ENCODE peak calls at places on chromosomes 5 and 9, in ten cellular contexts. One of them, this sample, is unnamed.

GRCh38 chr5:54756301-54756700 is 229.1 kb downstream of the ESM1 start:
- DNase-seq in astrocyte of the spinal cord: no peak
- DNase-seq in lung: no peak
- DNase-seq in ovary: no peak
- DNase-seq in cardiac muscle cell: no peak
- DNase-seq in omental fat pad: no peak
- DNase-seq in heart right ventricle: no peak
- DNase-seq in neural crest cell: no peak
- DNase-seq in B cell: no peak
- DNase-seq in HCT116: no peak
- DNase-seq in this sample: no peak

GRCh38 chr5:1824903-1825841 is 24.0 kb downstream of the NDUFS6 start:
- DNase-seq in astrocyte of the spinal cord: no peak
- DNase-seq in lung: no peak
- DNase-seq in ovary: no peak
- DNase-seq in cardiac muscle cell: no peak
- DNase-seq in omental fat pad: no peak
- DNase-seq in heart right ventricle: no peak
- DNase-seq in neural crest cell: no peak
- DNase-seq in B cell: no peak
- DNase-seq in HCT116: no peak
- DNase-seq in this sample: no peak

GRCh38 chr5:86679529-86679928 is 61.8 kb downstream of the COX7C start:
- DNase-seq in astrocyte of the spinal cord: peak; percentile 95
- DNase-seq in lung: peak; percentile 34
- DNase-seq in ovary: no peak
- DNase-seq in cardiac muscle cell: peak; percentile 89
- DNase-seq in omental fat pad: no peak
- DNase-seq in heart right ventricle: no peak
- DNase-seq in neural crest cell: no peak
- DNase-seq in B cell: no peak
- DNase-seq in HCT116: peak; percentile 55
- DNase-seq in this sample: peak; percentile 86

GRCh38 chr5:130939059-130939458 is 226.0 kb downstream of the HINT1 start:
- DNase-seq in astrocyte of the spinal cord: no peak
- DNase-seq in lung: no peak
- DNase-seq in ovary: no peak
- DNase-seq in cardiac muscle cell: no peak
- DNase-seq in omental fat pad: no peak
- DNase-seq in heart right ventricle: no peak
- DNase-seq in neural crest cell: no peak
- DNase-seq in B cell: no peak
- DNase-seq in HCT116: no peak
- DNase-seq in this sample: no peak

GRCh38 chr9:100083448-100084144 is 15.2 kb downstream of the ERP44 start:
- DNase-seq in astrocyte of the spinal cord: no peak
- DNase-seq in lung: no peak
- DNase-seq in ovary: no peak
- DNase-seq in cardiac muscle cell: no peak
- DNase-seq in omental fat pad: no peak
- DNase-seq in heart right ventricle: no peak
- DNase-seq in neural crest cell: no peak
- DNase-seq in B cell: no peak
- DNase-seq in HCT116: no peak
- DNase-seq in this sample: no peak

GRCh38 chr5:159337291-159337974 is 7.1 kb upstream of the IL12B start:
- DNase-seq in astrocyte of the spinal cord: peak; percentile 57
- DNase-seq in lung: no peak
- DNase-seq in ovary: no peak
- DNase-seq in cardiac muscle cell: peak; percentile 59
- DNase-seq in omental fat pad: no peak
- DNase-seq in heart right ventricle: no peak
- DNase-seq in neural crest cell: no peak
- DNase-seq in B cell: no peak
- DNase-seq in HCT116: no peak
- DNase-seq in this sample: peak; percentile 53

GRCh38 chr5:157947156-157947555 is 88.2 kb upstream of the CLINT1 start:
- DNase-seq in astrocyte of the spinal cord: no peak
- DNase-seq in lung: no peak
- DNase-seq in ovary: no peak
- DNase-seq in cardiac muscle cell: no peak
- DNase-seq in omental fat pad: no peak
- DNase-seq in heart right ventricle: no peak
- DNase-seq in neural crest cell: no peak
- DNase-seq in B cell: no peak
- DNase-seq in HCT116: no peak
- DNase-seq in this sample: no peak

GRCh38 chr5:108148715-108149139 is 233.2 kb downstream of the FBXL17 start:
- DNase-seq in astrocyte of the spinal cord: peak; percentile 20
- DNase-seq in lung: no peak
- DNase-seq in ovary: no peak
- DNase-seq in cardiac muscle cell: peak; percentile 32
- DNase-seq in omental fat pad: no peak
- DNase-seq in heart right ventricle: no peak
- DNase-seq in neural crest cell: no peak
- DNase-seq in B cell: no peak
- DNase-seq in HCT116: no peak
- DNase-seq in this sample: peak; percentile 42

GRCh38 chr5:150781706-150782614 is 3.4 kb downstream of the SMIM3 start:
- DNase-seq in astrocyte of the spinal cord: peak; percentile 93
- DNase-seq in lung: no peak
- DNase-seq in ovary: no peak
- DNase-seq in cardiac muscle cell: peak; percentile 96
- DNase-seq in omental fat pad: no peak
- DNase-seq in heart right ventricle: peak; percentile 52
- DNase-seq in neural crest cell: no peak
- DNase-seq in B cell: no peak
- DNase-seq in HCT116: no peak
- DNase-seq in this sample: peak; percentile 93

GRCh38 chr9:3045153-3045552 is 201.3 kb upstream of the PUM3 start:
- DNase-seq in astrocyte of the spinal cord: no peak
- DNase-seq in lung: no peak
- DNase-seq in ovary: no peak
- DNase-seq in cardiac muscle cell: no peak
- DNase-seq in omental fat pad: no peak
- DNase-seq in heart right ventricle: no peak
- DNase-seq in neural crest cell: no peak
- DNase-seq in B cell: no peak
- DNase-seq in HCT116: no peak
- DNase-seq in this sample: no peak

GRCh38 chr5:65121880-65122436 is 353.2 kb downstream of the CWC27 start:
- DNase-seq in astrocyte of the spinal cord: peak; percentile 55
- DNase-seq in lung: no peak
- DNase-seq in ovary: no peak
- DNase-seq in cardiac muscle cell: peak; percentile 74
- DNase-seq in omental fat pad: no peak
- DNase-seq in heart right ventricle: no peak
- DNase-seq in neural crest cell: no peak
- DNase-seq in B cell: no peak
- DNase-seq in HCT116: no peak
- DNase-seq in this sample: peak; percentile 63

GRCh38 chr5:9536717-9537116 is 9.2 kb downstream of the SEMA5A start:
- DNase-seq in astrocyte of the spinal cord: no peak
- DNase-seq in lung: no peak
- DNase-seq in ovary: no peak
- DNase-seq in cardiac muscle cell: no peak
- DNase-seq in omental fat pad: no peak
- DNase-seq in heart right ventricle: peak; percentile 57
- DNase-seq in neural crest cell: no peak
- DNase-seq in B cell: no peak
- DNase-seq in HCT116: no peak
- DNase-seq in this sample: no peak

GRCh38 chr5:32109236-32109635 is 64.9 kb downstream of the GOLPH3 start:
- DNase-seq in astrocyte of the spinal cord: no peak
- DNase-seq in lung: no peak
- DNase-seq in ovary: no peak
- DNase-seq in cardiac muscle cell: peak; percentile 41
- DNase-seq in omental fat pad: no peak
- DNase-seq in heart right ventricle: no peak
- DNase-seq in neural crest cell: no peak
- DNase-seq in B cell: no peak
- DNase-seq in HCT116: no peak
- DNase-seq in this sample: peak; percentile 36

GRCh38 chr9:122821278-122821952 is 7.0 kb downstream of the PDCL start:
- DNase-seq in astrocyte of the spinal cord: no peak
- DNase-seq in lung: peak; percentile 51
- DNase-seq in ovary: no peak
- DNase-seq in cardiac muscle cell: peak; percentile 59
- DNase-seq in omental fat pad: no peak
- DNase-seq in heart right ventricle: no peak
- DNase-seq in neural crest cell: no peak
- DNase-seq in B cell: no peak
- DNase-seq in HCT116: no peak
- DNase-seq in this sample: peak; percentile 57

GRCh38 chr5:91499943-91500531 is 116.9 kb upstream of the ARRDC3 start:
- DNase-seq in astrocyte of the spinal cord: peak; percentile 63
- DNase-seq in lung: no peak
- DNase-seq in ovary: no peak
- DNase-seq in cardiac muscle cell: peak; percentile 65
- DNase-seq in omental fat pad: no peak
- DNase-seq in heart right ventricle: no peak
- DNase-seq in neural crest cell: no peak
- DNase-seq in B cell: no peak
- DNase-seq in HCT116: peak; percentile 42
- DNase-seq in this sample: peak; percentile 69

GRCh38 chr9:118652935-118653334 is 716.3 kb downstream of the BRINP1 start:
- DNase-seq in astrocyte of the spinal cord: no peak
- DNase-seq in lung: no peak
- DNase-seq in ovary: no peak
- DNase-seq in cardiac muscle cell: no peak
- DNase-seq in omental fat pad: no peak
- DNase-seq in heart right ventricle: no peak
- DNase-seq in neural crest cell: no peak
- DNase-seq in B cell: no peak
- DNase-seq in HCT116: no peak
- DNase-seq in this sample: no peak
- TF ChIP-seq CTCF in astrocyte of the spinal cord: no peak
- TF ChIP-seq CTCF in lung: no peak
- TF ChIP-seq CTCF in ovary: no peak
- TF ChIP-seq CTCF in cardiac muscle cell: no peak
- TF ChIP-seq CTCF in omental fat pad: no peak
- TF ChIP-seq CTCF in heart right ventricle: no peak
- TF ChIP-seq CTCF in neural crest cell: no peak
- TF ChIP-seq CTCF in B cell: no peak
- TF ChIP-seq CTCF in HCT116: no peak
- TF ChIP-seq CTCF in this sample: no peak

GRCh38 chr5:11715797-11716196 is 188.4 kb downstream of the CTNND2 start:
- DNase-seq in astrocyte of the spinal cord: no peak
- DNase-seq in lung: no peak
- DNase-seq in ovary: no peak
- DNase-seq in cardiac muscle cell: no peak
- DNase-seq in omental fat pad: no peak
- DNase-seq in heart right ventricle: no peak
- DNase-seq in neural crest cell: no peak
- DNase-seq in B cell: no peak
- DNase-seq in HCT116: no peak
- DNase-seq in this sample: no peak

GRCh38 chr5:11724947-11725346 is 179.3 kb downstream of the CTNND2 start:
- DNase-seq in astrocyte of the spinal cord: no peak
- DNase-seq in lung: no peak
- DNase-seq in ovary: no peak
- DNase-seq in cardiac muscle cell: no peak
- DNase-seq in omental fat pad: no peak
- DNase-seq in heart right ventricle: no peak
- DNase-seq in neural crest cell: no peak
- DNase-seq in B cell: no peak
- DNase-seq in HCT116: no peak
- DNase-seq in this sample: no peak

GRCh38 chr5:11719888-11720481 is 184.3 kb downstream of the CTNND2 start:
- DNase-seq in astrocyte of the spinal cord: peak; percentile 30
- DNase-seq in lung: peak; percentile 32
- DNase-seq in ovary: no peak
- DNase-seq in cardiac muscle cell: no peak
- DNase-seq in omental fat pad: no peak
- DNase-seq in heart right ventricle: no peak
- DNase-seq in neural crest cell: peak; percentile 71
- DNase-seq in B cell: no peak
- DNase-seq in HCT116: no peak
- DNase-seq in this sample: no peak
- TF ChIP-seq CTCF in astrocyte of the spinal cord: peak; percentile 38
- TF ChIP-seq CTCF in lung: no peak
- TF ChIP-seq CTCF in ovary: no peak
- TF ChIP-seq CTCF in cardiac muscle cell: no peak
- TF ChIP-seq CTCF in omental fat pad: no peak
- TF ChIP-seq CTCF in heart right ventricle: peak; percentile 54
- TF ChIP-seq CTCF in neural crest cell: peak; percentile 72
- TF ChIP-seq CTCF in B cell: no peak
- TF ChIP-seq CTCF in HCT116: no peak
- TF ChIP-seq CTCF in this sample: no peak

GRCh38 chr9:4548796-4549725 is 58.8 kb downstream of the SLC1A1 start:
- DNase-seq in astrocyte of the spinal cord: no peak
- DNase-seq in lung: no peak
- DNase-seq in ovary: no peak
- DNase-seq in cardiac muscle cell: peak; percentile 10
- DNase-seq in omental fat pad: no peak
- DNase-seq in heart right ventricle: peak; percentile 36
- DNase-seq in neural crest cell: peak; percentile 30
- DNase-seq in B cell: no peak
- DNase-seq in HCT116: no peak
- DNase-seq in this sample: no peak
- TF ChIP-seq CTCF in astrocyte of the spinal cord: peak; percentile 29
- TF ChIP-seq CTCF in lung: no peak
- TF ChIP-seq CTCF in ovary: no peak
- TF ChIP-seq CTCF in cardiac muscle cell: peak; percentile 36
- TF ChIP-seq CTCF in omental fat pad: no peak
- TF ChIP-seq CTCF in heart right ventricle: peak; percentile 58
- TF ChIP-seq CTCF in neural crest cell: peak; percentile 35
- TF ChIP-seq CTCF in B cell: peak; percentile 13
- TF ChIP-seq CTCF in HCT116: peak; percentile 44
- TF ChIP-seq CTCF in this sample: peak; percentile 24

GRCh38 chr9:126611592-126612328 is 2.0 kb upstream of the LMX1B start:
- DNase-seq in astrocyte of the spinal cord: peak; percentile 41
- DNase-seq in lung: peak; percentile 74
- DNase-seq in ovary: peak; percentile 57
- DNase-seq in cardiac muscle cell: peak; percentile 71
- DNase-seq in omental fat pad: no peak
- DNase-seq in heart right ventricle: peak; percentile 82
- DNase-seq in neural crest cell: peak; percentile 88
- DNase-seq in B cell: peak; percentile 94
- DNase-seq in HCT116: peak; percentile 32
- DNase-seq in this sample: peak; percentile 60

GRCh38 chr9:126613656-126614055 is at the start of gene LMX1B:
- DNase-seq in astrocyte of the spinal cord: no peak
- DNase-seq in lung: no peak
- DNase-seq in ovary: no peak
- DNase-seq in cardiac muscle cell: peak; percentile 63
- DNase-seq in omental fat pad: no peak
- DNase-seq in heart right ventricle: peak; percentile 61
- DNase-seq in neural crest cell: no peak
- DNase-seq in B cell: peak; percentile 68
- DNase-seq in HCT116: peak; percentile 63
- DNase-seq in this sample: peak; percentile 28

GRCh38 chr9:126614088-126614454 is 343 bp downstream of the LMX1B start:
- DNase-seq in astrocyte of the spinal cord: no peak
- DNase-seq in lung: no peak
- DNase-seq in ovary: no peak
- DNase-seq in cardiac muscle cell: no peak
- DNase-seq in omental fat pad: no peak
- DNase-seq in heart right ventricle: no peak
- DNase-seq in neural crest cell: no peak
- DNase-seq in B cell: peak; percentile 73
- DNase-seq in HCT116: no peak
- DNase-seq in this sample: no peak

GRCh38 chr9:126612329-126612812 is 1.4 kb upstream of the LMX1B start:
- DNase-seq in astrocyte of the spinal cord: no peak
- DNase-seq in lung: no peak
- DNase-seq in ovary: no peak
- DNase-seq in cardiac muscle cell: no peak
- DNase-seq in omental fat pad: no peak
- DNase-seq in heart right ventricle: no peak
- DNase-seq in neural crest cell: no peak
- DNase-seq in B cell: peak; percentile 67
- DNase-seq in HCT116: no peak
- DNase-seq in this sample: no peak

GRCh38 chr9:126612813-126613641 is 701 bp upstream of the LMX1B start:
- DNase-seq in astrocyte of the spinal cord: no peak
- DNase-seq in lung: no peak
- DNase-seq in ovary: no peak
- DNase-seq in cardiac muscle cell: no peak
- DNase-seq in omental fat pad: no peak
- DNase-seq in heart right ventricle: no peak
- DNase-seq in neural crest cell: no peak
- DNase-seq in B cell: peak; percentile 64
- DNase-seq in HCT116: no peak
- DNase-seq in this sample: no peak
- TF ChIP-seq CTCF in astrocyte of the spinal cord: no peak
- TF ChIP-seq CTCF in lung: no peak
- TF ChIP-seq CTCF in ovary: no peak
- TF ChIP-seq CTCF in cardiac muscle cell: no peak
- TF ChIP-seq CTCF in omental fat pad: no peak
- TF ChIP-seq CTCF in heart right ventricle: no peak
- TF ChIP-seq CTCF in neural crest cell: no peak
- TF ChIP-seq CTCF in B cell: no peak
- TF ChIP-seq CTCF in HCT116: no peak
- TF ChIP-seq CTCF in this sample: no peak

This sample was measured in fibroblast of pulmonary artery.